ENCODE peak calls at places on chromosome 21, in seven cellular contexts. One of them, this sample, is unnamed.

GRCh38 chr21:45036630-45037029 is 37.8 kb upstream of the ADARB1 start:
- DNase-seq in IMR-90: no peak
- DNase-seq in right lobe of liver: no peak
- DNase-seq in H54: no peak
- DNase-seq in K562: no peak
- DNase-seq in H1: no peak
- DNase-seq in prostate gland: no peak
- DNase-seq in this sample: no peak

GRCh38 chr21:39087238-39087975 is 95.8 kb downstream of the PSMG1 start:
- DNase-seq in prostate gland: no peak
- DNase-seq in IMR-90: no peak
- DNase-seq in H54: no peak
- DNase-seq in H1: no peak
- DNase-seq in K562: no peak
- DNase-seq in right lobe of liver: no peak
- DNase-seq in this sample: no peak

GRCh38 chr21:36155603-36156338 is 853 bp upstream of the DOP1B start:
- DNase-seq in H1: no peak
- DNase-seq in right lobe of liver: no peak
- DNase-seq in IMR-90: no peak
- DNase-seq in H54: no peak
- DNase-seq in prostate gland: peak
- DNase-seq in K562: no peak
- DNase-seq in this sample: no peak

GRCh38 chr21:29267666-29268065 is 31.1 kb upstream of the BACH1 start:
- DNase-seq in prostate gland: no peak
- DNase-seq in K562: no peak
- DNase-seq in H54: no peak
- DNase-seq in right lobe of liver: no peak
- DNase-seq in IMR-90: no peak
- DNase-seq in H1: no peak
- DNase-seq in this sample: no peak

GRCh38 chr21:38533887-38534286 is 35.6 kb upstream of the ERG start:
- DNase-seq in H1: no peak
- DNase-seq in right lobe of liver: no peak
- DNase-seq in IMR-90: no peak
- DNase-seq in H54: no peak
- DNase-seq in K562: no peak
- DNase-seq in prostate gland: no peak
- DNase-seq in this sample: no peak

GRCh38 chr21:36150192-36150711 is 6.4 kb upstream of the DOP1B start:
- DNase-seq in prostate gland: no peak
- DNase-seq in IMR-90: peak
- DNase-seq in right lobe of liver: peak
- DNase-seq in H54: no peak
- DNase-seq in K562: no peak
- DNase-seq in H1: no peak
- DNase-seq in this sample: no peak

GRCh38 chr21:16248705-16249104 is 518.9 kb downstream of the USP25 start:
- DNase-seq in IMR-90: no peak
- DNase-seq in prostate gland: no peak
- DNase-seq in H1: no peak
- DNase-seq in right lobe of liver: no peak
- DNase-seq in H54: no peak
- DNase-seq in K562: no peak
- DNase-seq in this sample: no peak

GRCh38 chr21:37636152-37636860 is 269.7 kb downstream of the DYRK1A start:
- DNase-seq in IMR-90: peak
- DNase-seq in K562: no peak
- DNase-seq in right lobe of liver: no peak
- DNase-seq in H54: no peak
- DNase-seq in prostate gland: no peak
- DNase-seq in H1: no peak
- DNase-seq in this sample: no peak

GRCh38 chr21:15063821-15064575 is 802 bp downstream of the NRIP1 start:
- DNase-seq in IMR-90: no peak
- DNase-seq in H54: peak
- DNase-seq in K562: peak
- DNase-seq in H1: no peak
- DNase-seq in right lobe of liver: peak
- DNase-seq in prostate gland: peak
- DNase-seq in this sample: no peak

GRCh38 chr21:17550671-17551308 is 37.9 kb downstream of the CXADR start:
- DNase-seq in right lobe of liver: no peak
- DNase-seq in prostate gland: no peak
- DNase-seq in H54: no peak
- DNase-seq in H1: no peak
- DNase-seq in IMR-90: no peak
- DNase-seq in K562: no peak
- DNase-seq in this sample: no peak

GRCh38 chr21:30282850-30283249 is at the start of gene KRTAP24-1:
- DNase-seq in H1: no peak
- DNase-seq in H54: no peak
- DNase-seq in IMR-90: no peak
- DNase-seq in K562: no peak
- DNase-seq in right lobe of liver: no peak
- DNase-seq in prostate gland: no peak
- DNase-seq in this sample: no peak

GRCh38 chr21:36661511-36662309 is 37.2 kb upstream of the SIM2 start:
- DNase-seq in prostate gland: no peak
- DNase-seq in H54: no peak
- DNase-seq in IMR-90: peak
- DNase-seq in K562: peak
- DNase-seq in right lobe of liver: no peak
- DNase-seq in H1: no peak
- DNase-seq in this sample: no peak

GRCh38 chr21:38596264-38597042 is 98.2 kb upstream of the ERG start:
- DNase-seq in prostate gland: no peak
- DNase-seq in right lobe of liver: no peak
- DNase-seq in IMR-90: no peak
- DNase-seq in H54: no peak
- DNase-seq in K562: no peak
- DNase-seq in H1: no peak
- DNase-seq in this sample: no peak

GRCh38 chr21:46057111-46057709 is 40.7 kb upstream of the COL6A2 start:
- DNase-seq in K562: no peak
- DNase-seq in H54: no peak
- DNase-seq in H1: no peak
- DNase-seq in IMR-90: no peak
- DNase-seq in right lobe of liver: peak
- DNase-seq in prostate gland: no peak
- DNase-seq in this sample: no peak

GRCh38 chr21:45898028-45898350 is 83.6 kb upstream of the COL6A1 start:
- DNase-seq in IMR-90: no peak
- DNase-seq in H54: no peak
- DNase-seq in right lobe of liver: no peak
- DNase-seq in prostate gland: no peak
- DNase-seq in K562: no peak
- DNase-seq in H1: no peak
- DNase-seq in this sample: no peak

GRCh38 chr21:27206368-27206982 is 239.6 kb upstream of the ADAMTS5 start:
- DNase-seq in IMR-90: peak
- DNase-seq in prostate gland: no peak
- DNase-seq in right lobe of liver: no peak
- DNase-seq in H1: peak
- DNase-seq in K562: no peak
- DNase-seq in H54: no peak
- DNase-seq in this sample: no peak

GRCh38 chr21:26389971-26390641 is 183.0 kb downstream of the CYYR1 start:
- DNase-seq in IMR-90: peak
- DNase-seq in K562: no peak
- DNase-seq in H1: no peak
- DNase-seq in H54: no peak
- DNase-seq in right lobe of liver: no peak
- DNase-seq in prostate gland: peak
- DNase-seq in this sample: no peak

DNA sequence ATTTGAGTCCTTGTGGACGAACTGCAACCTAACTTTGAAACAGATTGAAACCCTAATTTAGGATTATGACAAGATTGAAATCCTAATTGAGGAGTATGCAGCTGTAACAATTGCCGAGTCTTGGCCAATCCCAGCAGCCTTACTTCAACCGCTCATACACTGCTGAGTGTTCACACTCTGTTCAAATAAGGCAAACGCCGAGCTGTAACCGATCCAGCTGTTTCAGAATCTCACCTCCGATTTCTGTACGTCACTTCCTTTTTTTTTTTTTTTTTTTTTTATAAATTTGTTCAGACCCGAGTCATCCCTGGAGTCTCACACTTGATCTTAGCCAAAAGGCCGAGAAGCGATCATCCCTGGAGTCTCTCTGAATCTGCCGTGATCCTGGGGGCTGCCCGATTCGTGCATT is 22.3 kb upstream of the ATP5PO start:
- DNase-seq in H54: no peak
- DNase-seq in prostate gland: no peak
- DNase-seq in K562: no peak
- DNase-seq in right lobe of liver: no peak
- DNase-seq in IMR-90: no peak
- DNase-seq in H1: no peak
- DNase-seq in this sample: no peak
- TF ChIP-seq POLR2A in H54: no peak
- TF ChIP-seq POLR2A in prostate gland: no peak
- TF ChIP-seq POLR2A in K562: no peak
- TF ChIP-seq POLR2A in right lobe of liver: no peak
- TF ChIP-seq POLR2A in IMR-90: no peak
- TF ChIP-seq POLR2A in H1: no peak
- TF ChIP-seq POLR2A in this sample: no peak

DNA sequence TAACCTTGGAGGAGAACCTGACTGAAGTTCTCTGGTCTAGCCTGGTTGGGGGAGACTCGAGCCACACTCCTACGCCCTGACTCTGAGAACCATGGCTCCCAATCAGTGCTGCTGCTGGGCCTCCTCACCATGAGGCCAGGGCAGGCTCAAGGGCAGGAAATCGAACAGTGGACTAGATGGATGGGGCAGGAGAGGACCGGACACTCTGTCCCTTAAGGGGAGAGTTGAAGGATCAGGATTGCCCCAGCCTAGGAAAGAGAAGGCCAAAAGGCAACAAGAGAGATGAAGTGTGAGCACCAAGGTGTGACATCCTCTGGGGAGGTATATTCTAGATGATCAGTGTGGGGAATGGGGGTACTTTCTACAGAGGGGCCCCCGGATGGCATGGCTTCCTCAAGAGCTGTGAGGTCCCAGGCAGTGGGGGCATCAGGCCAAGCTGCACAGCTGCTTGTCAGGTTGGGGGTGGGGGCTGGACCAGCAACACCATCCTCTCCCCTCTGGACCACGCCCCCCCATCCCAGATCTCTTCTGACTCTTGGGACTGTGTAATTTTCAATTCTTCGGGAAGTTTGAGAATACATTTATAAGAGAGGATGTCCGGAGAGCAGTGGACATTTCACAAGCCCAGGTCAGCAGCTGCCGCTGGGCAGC is 34.0 kb downstream of the MX1 start:
- DNase-seq in right lobe of liver: no peak
- DNase-seq in prostate gland: no peak
- DNase-seq in H54: no peak
- DNase-seq in K562: no peak
- DNase-seq in H1: no peak
- DNase-seq in IMR-90: no peak
- DNase-seq in this sample: no peak
- TF ChIP-seq POLR2A in right lobe of liver: no peak
- TF ChIP-seq POLR2A in prostate gland: no peak
- TF ChIP-seq POLR2A in H54: no peak
- TF ChIP-seq POLR2A in K562: no peak
- TF ChIP-seq POLR2A in H1: no peak
- TF ChIP-seq POLR2A in IMR-90: no peak
- TF ChIP-seq POLR2A in this sample: peak

DNA sequence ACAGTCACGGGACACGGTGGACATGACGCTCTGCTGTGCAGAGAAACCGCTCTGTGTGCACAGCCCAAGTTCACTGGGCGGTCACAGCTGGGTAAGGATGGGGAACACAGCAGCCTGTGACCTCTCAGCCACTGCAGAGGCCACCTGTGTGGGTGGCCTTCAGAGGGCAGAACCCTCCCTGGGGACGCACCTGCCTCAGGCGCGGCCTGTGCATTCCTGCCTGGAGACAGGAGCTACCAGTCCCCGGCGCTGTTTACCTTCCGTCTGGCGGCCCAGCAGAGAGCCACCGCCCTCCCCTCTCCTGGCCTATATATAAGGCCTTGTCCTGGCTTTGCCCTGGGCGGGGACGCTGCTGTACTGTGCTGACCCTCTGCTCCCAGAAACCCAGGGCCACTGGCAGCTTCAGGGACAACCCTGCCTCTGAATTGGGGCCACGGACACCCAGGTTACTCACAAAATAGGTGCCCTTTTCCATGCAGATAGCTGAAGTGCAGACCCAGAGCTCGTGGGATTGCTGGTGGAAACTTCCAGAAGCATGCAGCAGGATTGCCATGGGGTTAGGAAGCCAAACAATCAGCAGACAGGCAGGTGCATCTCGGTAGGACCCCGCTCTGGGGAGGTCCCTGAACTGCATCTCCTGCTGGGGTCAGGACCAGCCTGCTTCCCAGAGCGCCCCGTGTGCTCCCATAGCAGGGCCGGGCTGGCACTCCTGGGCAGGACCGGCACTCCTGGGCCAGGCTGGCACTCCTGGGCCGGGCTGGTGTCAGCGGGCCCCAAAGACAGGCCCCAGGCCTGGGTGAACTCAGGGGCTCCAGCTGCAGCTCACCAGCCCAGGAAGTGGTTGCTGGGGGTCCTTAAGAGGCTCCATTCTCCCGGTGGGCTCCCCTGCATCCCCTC is 83.6 kb downstream of the SIK1 start:
- DNase-seq in H54: no peak
- DNase-seq in right lobe of liver: peak
- DNase-seq in K562: no peak
- DNase-seq in H1: no peak
- DNase-seq in IMR-90: no peak
- DNase-seq in prostate gland: peak
- DNase-seq in this sample: no peak
- TF ChIP-seq POLR2A in H54: no peak
- TF ChIP-seq POLR2A in right lobe of liver: no peak
- TF ChIP-seq POLR2A in K562: no peak
- TF ChIP-seq POLR2A in H1: no peak
- TF ChIP-seq POLR2A in IMR-90: no peak
- TF ChIP-seq POLR2A in prostate gland: peak
- TF ChIP-seq POLR2A in this sample: no peak

GRCh38 chr21:42236014-42236413 is 17.1 kb downstream of the ABCG1 start:
- DNase-seq in prostate gland: no peak
- DNase-seq in K562: no peak
- DNase-seq in IMR-90: no peak
- DNase-seq in H54: no peak
- DNase-seq in H1: no peak
- DNase-seq in right lobe of liver: no peak
- DNase-seq in this sample: no peak

GRCh38 chr21:42234026-42234425 is 15.1 kb downstream of the ABCG1 start:
- DNase-seq in K562: no peak
- DNase-seq in H1: no peak
- DNase-seq in IMR-90: no peak
- DNase-seq in right lobe of liver: no peak
- DNase-seq in H54: no peak
- DNase-seq in prostate gland: no peak
- DNase-seq in this sample: no peak

GRCh38 chr21:42235593-42235992 is 16.7 kb downstream of the ABCG1 start:
- DNase-seq in prostate gland: no peak
- DNase-seq in H54: no peak
- DNase-seq in H1: no peak
- DNase-seq in right lobe of liver: no peak
- DNase-seq in K562: no peak
- DNase-seq in IMR-90: no peak
- DNase-seq in this sample: no peak

GRCh38 chr21:42233067-42233981 is 14.4 kb downstream of the ABCG1 start:
- DNase-seq in H54: no peak
- DNase-seq in right lobe of liver: peak
- DNase-seq in prostate gland: peak
- DNase-seq in H1: no peak
- DNase-seq in IMR-90: peak
- DNase-seq in K562: peak
- DNase-seq in this sample: peak

GRCh38 chr21:42234464-42235241 is 15.7 kb downstream of the ABCG1 start:
- DNase-seq in K562: peak
- DNase-seq in prostate gland: peak
- DNase-seq in IMR-90: peak
- DNase-seq in right lobe of liver: peak
- DNase-seq in H54: no peak
- DNase-seq in H1: no peak
- DNase-seq in this sample: peak
- TF ChIP-seq POLR2A in K562: no peak
- TF ChIP-seq POLR2A in prostate gland: peak
- TF ChIP-seq POLR2A in IMR-90: no peak
- TF ChIP-seq POLR2A in right lobe of liver: peak
- TF ChIP-seq POLR2A in H54: no peak
- TF ChIP-seq POLR2A in H1: peak
- TF ChIP-seq POLR2A in this sample: no peak

This sample was measured in GM12891.